ENCODE peak calls at places on chromosomes 6 and 20, in five cellular contexts. F is endodermal cell, O is gastrocnemius medialis, C is D721Med, I is lower lobe of right lung. W is an unnamed sample.

GRCh38 chr6:170438402-170438753 is 114.7 kb downstream of the PSMB1 start:
- DNase-seq in F (peak), O (peak), C (peak), I (peak), W (peak)

GRCh38 chr6:44062771-44063560 is 64.3 kb downstream of the MRPL14 start:
- DNase-seq in F (peak), O (no peak), C (no peak), I (peak), W (no peak)

GRCh38 chr6:156269751-156270369 is 507.3 kb upstream of the ARID1B start:
- DNase-seq in F (no peak), O (no peak), C (no peak), I (no peak), W (no peak)

GRCh38 chr6:90131614-90132423 is 164.8 kb downstream of the BACH2 start:
- DNase-seq in F (no peak), O (peak), C (no peak), I (no peak), W (no peak)

GRCh38 chr6:157592566-157592965 is 211.6 kb downstream of the ZDHHC14 start:
- DNase-seq in F (no peak), O (no peak), C (no peak), I (no peak), W (no peak)

GRCh38 chr6:160391419-160392116 is 43.4 kb downstream of the SLC22A3 start:
- DNase-seq in F (no peak), O (peak), C (no peak), I (no peak), W (no peak)

GRCh38 chr6:84651583-84651982 is 112.8 kb downstream of the TBX18 start:
- DNase-seq in F (no peak), O (no peak), C (no peak), I (no peak), W (no peak)

GRCh38 chr20:15582146-15582776 is 991.0 kb downstream of the KIF16B start:
- DNase-seq in F (no peak), O (no peak), C (no peak), I (no peak), W (no peak)

GRCh38 chr20:57391439-57392129 is 388 bp downstream of the RBM38 start:
- DNase-seq in F (no peak), O (no peak), C (no peak), I (peak), W (no peak)

GRCh38 chr20:3227936-3228749 is 10.8 kb downstream of the SLC4A11 start:
- DNase-seq in F (no peak), O (no peak), C (no peak), I (no peak), W (no peak)

GRCh38 chr20:51432875-51433274 is 109.6 kb downstream of the NFATC2 start:
- DNase-seq in F (no peak), O (no peak), C (no peak), I (no peak), W (no peak)

DNA sequence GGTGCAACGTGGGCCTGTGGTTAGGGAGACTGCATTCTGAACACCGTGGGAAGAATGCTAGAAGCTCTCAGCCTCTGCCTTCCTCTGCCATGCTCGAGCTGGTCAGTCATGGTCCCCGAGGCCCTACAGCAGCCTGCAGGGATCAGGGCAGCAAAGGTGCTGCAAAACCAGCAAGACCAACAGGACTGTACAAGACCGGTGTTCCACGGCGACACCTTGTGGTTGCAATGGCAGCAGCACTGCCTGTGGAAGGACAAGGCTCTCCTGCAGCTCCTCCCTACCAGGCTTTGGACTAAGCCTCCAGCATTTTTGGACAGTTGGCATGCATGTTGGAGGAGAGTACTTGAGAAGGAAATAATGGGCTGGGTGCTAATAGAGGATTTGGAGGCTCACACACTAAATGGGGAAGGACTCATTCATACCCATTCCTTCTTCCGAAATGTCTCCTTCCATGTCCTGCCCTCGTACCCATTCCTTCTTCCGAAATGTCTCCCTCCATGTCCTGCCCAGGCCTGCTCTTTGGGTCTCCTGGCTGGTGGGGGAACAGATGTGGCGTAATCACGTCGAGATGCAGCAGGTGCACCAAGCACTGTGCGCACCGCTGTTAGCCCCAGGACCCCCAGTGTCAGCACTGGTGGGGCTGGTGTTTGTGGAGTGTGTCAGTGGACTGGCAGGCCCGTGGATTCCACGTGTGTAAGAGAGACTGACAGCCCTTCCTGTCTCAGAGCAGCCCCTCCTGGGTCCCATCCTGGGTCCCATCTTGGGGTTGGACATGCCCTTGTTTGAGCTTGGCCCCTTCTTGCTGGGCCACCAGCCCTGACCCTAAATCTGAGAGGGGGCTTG is 18.6 kb upstream of the MYT1 start:
- DNase-seq in F (peak), O (no peak), C (peak), I (peak), W (no peak)
- TF ChIP-seq CTCF in F (peak), O (no peak), C (no peak), I (no peak), W (no peak)

DNA sequence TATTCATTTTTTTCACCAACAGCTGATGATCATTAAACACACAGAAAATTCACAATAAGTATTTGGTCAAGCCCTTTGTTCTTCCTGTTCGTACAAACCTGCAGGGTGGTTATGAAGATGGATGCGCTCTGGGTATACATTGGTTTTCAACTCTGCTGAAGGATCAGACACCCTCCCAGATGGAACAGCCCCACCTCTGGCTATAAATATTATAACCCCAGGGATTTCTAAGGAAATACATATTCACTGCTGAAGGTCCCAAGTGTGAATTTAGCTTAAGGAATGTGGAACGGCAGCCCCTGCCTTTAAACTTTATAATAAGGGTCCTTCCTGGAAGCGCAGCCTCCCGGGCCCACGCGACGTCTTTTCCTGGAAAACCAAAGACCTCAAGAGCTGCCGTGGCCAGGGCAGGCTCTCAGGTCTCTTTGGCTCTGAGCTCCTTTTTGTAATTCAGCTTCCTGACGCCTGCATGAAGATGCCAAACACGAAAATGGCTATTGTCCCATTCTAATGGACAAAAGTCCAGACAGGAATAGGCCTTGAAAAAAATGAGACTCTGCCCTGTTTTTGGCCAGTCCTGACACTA is 172.4 kb upstream of the SSTR4 start:
- DNase-seq in F (no peak), O (no peak), C (no peak), I (no peak), W (no peak)
- TF ChIP-seq CTCF in F (peak), O (no peak), C (no peak), I (peak), W (no peak)

GRCh38 chr20:59745201-59745600 is 140.9 kb downstream of the PHACTR3 start:
- DNase-seq in F (peak), O (no peak), C (no peak), I (no peak), W (no peak)

GRCh38 chr20:59744756-59745155 is 140.4 kb downstream of the PHACTR3 start:
- DNase-seq in F (peak), O (no peak), C (no peak), I (no peak), W (no peak)

GRCh38 chr20:59742351-59743095 is 138.2 kb downstream of the PHACTR3 start:
- DNase-seq in F (no peak), O (no peak), C (no peak), I (no peak), W (no peak)

GRCh38 chr20:59743308-59743707 is 139.0 kb downstream of the PHACTR3 start:
- DNase-seq in F (no peak), O (no peak), C (no peak), I (no peak), W (no peak)

DNA sequence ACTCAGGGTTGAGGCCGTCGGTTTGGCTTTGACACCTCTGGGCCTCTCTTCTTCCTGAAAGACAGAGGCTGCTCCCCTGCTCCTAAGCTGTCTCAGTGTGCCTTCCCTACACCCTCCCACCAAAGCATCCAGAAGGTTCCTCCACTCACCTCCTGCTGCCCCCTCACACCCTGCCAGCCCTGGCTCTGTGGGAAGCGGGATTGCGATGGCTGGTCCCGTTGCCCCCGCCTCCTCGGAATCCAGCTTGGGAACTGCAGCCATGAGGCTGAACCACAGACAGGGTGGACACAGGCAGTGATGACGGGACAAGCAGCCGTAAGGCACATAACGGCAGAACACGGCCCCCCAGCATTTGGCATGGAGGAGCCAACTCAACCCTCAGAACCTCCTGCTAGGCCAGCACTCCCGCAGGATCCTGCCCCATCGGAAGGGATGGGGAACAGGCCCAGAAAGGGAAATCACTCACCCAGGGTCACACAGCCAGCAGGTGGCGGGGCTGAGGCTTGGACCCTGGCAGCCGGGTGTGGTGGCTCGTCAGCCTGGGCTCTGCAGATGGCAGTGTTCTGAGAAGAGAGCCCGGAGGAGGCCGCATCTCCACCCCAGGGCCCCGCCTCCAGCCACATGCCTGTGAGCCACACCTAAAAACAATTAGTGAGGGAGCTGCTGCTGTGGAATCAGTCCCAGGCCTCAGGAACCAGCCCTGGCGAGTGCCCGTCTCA is 139.6 kb downstream of the PHACTR3 start:
- DNase-seq in F (peak), O (no peak), C (no peak), I (no peak), W (no peak)
- TF ChIP-seq CTCF in F (peak), O (no peak), C (no peak), I (no peak), W (no peak)

DNA sequence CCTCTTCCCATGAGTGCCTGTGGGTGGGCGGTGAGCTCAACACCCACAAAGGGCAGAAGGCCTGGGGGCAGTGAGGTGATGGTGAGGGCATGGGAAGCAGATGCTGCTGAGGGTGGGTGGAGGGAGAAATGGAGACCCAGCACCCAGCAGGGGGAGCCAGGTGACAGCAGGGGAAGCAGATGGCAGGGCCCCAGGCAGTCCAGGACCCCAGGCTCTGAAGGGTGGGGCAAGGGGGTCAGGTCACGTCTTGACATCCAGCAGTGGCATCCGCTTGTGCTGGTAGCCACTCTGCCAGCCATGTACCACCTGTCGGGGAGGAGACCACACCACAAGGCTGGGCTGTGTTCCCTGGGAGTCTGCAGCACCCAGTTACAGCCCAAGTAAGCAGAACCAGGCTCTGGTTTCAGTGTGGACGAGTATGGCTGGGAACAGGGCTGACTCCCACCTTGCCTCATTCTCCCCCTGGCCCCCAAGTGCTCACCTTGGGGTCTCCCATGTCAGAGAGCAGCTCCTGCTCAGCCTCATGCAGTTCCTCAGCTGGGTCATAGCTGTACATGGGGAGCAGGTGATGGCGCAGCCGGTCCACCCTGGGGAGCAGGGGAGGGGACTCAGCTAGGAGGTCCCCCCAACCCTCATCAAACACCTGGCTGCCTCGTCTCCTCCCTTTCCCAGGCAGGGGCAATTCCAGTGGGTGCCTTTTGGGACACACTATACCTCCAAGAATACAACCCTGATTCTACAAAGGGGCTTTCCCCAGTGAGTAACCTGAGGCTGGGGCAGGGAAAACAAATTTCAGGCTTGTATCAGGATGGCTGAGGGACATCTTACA is 2.0 kb downstream of the SMIM29 start:
- DNase-seq in F (peak), O (no peak), C (no peak), I (peak), W (no peak)
- TF ChIP-seq CTCF in F (peak), O (peak), C (peak), I (peak), W (no peak)

GRCh38 chr6:48933136-48933535 is 529.9 kb downstream of the MMUT start:
- DNase-seq in F (no peak), O (no peak), C (no peak), I (no peak), W (no peak)
- TF ChIP-seq CTCF in F (no peak), O (no peak), C (no peak), I (no peak), W (no peak)

GRCh38 chr6:30100154-30100553 is 12.7 kb downstream of the TRIM31 start:
- DNase-seq in F (no peak), O (no peak), C (no peak), I (no peak), W (no peak)

GRCh38 chr6:30092852-30093543 is 17.4 kb upstream of the RNF39 start:
- DNase-seq in F (no peak), O (no peak), C (no peak), I (no peak), W (peak)

GRCh38 chr6:30093951-30094350 is 18.4 kb upstream of the RNF39 start:
- DNase-seq in F (no peak), O (no peak), C (no peak), I (no peak), W (no peak)

GRCh38 chr6:30097902-30098606 is 14.8 kb downstream of the TRIM31 start:
- DNase-seq in F (no peak), O (no peak), C (no peak), I (no peak), W (no peak)

DNA sequence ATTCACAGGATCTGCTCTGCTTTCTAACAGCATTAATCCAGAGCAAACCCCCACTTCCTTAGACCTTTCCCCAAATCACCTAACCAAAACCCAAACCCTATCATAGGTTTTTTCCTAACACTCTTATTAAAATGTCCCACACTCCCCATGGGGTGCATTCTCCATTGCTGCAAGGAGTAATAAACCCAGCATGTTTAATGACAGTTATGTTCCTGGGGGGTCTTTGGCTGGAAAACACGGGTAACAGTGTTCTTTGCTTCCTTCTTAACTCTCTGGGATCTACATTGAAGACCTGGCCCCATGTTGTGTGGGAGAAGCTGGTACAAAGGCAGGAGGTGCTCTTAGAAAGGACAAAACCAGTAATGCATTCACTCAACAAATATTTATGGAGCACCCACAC is 16.1 kb downstream of the TRIM31 start:
- DNase-seq in F (no peak), O (no peak), C (no peak), I (no peak), W (no peak)
- TF ChIP-seq CTCF in F (no peak), O (no peak), C (no peak), I (no peak), W (no peak)

DNA sequence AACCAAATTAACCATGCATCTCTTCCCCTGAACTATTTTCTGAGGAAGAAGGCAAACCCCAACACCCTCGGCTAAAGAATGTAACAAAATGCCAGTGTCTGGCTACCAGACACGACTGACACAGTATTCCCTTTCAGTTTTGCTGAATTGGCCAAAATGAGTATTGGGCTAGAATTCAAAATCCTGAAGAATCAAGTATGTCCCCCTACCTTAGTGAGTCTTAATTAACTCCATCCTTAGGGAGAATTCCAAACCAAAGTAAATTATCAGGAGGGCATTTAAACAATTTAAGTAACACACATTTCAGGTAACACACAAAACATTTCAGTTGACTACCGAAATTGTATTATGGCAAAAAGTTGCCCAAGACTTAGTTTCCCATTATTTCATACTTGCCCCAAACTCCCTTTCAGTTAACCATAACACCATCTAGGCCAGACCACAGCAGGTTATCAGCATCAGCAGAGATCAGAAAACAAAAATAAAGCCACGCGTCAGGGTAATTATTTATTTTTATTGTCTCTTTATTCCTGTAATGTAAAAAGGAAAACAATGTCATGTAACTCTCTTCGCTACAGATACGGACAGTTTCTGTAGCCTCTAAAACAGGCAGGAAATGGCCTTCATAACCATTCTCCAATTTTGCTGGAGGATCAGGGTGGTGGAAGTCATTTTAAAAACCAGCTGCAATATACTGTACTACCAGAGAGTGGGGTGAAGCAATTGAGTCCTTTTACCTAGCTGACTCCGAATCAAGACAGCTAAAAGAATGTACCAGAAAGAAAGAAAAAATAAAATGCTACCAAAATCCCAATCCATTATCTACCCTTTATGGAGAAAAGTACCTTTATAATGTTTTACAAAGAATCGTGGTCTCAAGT is 1.9 kb downstream of the SNX5 start:
- DNase-seq in F (no peak), O (no peak), C (no peak), I (no peak), W (no peak)
- TF ChIP-seq CTCF in F (peak), O (no peak), C (no peak), I (peak), W (no peak)

W was measured in coronary artery.